ENCODE peak calls at places on chromosomes 4 and X, in eight cellular contexts. Z is fibroblast of lung, A is breast epithelium, V is PC-3, N is osteoblast, C is brain microvascular endothelial cell, P is astrocyte, E is A673. F is an unnamed sample.

GRCh38 chrX:56233682-56234081 is 1.5 kb downstream of the KLF8 start:
- DNase-seq in Z (peak; percentile 17), A (peak; percentile 69), E (peak; percentile 1), P (peak; percentile 0), C (no peak), V (no peak), N (no peak), F (peak; percentile 76)

GRCh38 chr4:86846921-86847320 is 2.3 kb downstream of the SLC10A6 start:
- DNase-seq in P (peak; percentile 41), N (no peak), E (peak; percentile 40), A (no peak), C (no peak), V (no peak), Z (peak; percentile 40), F (no peak)

GRCh38 chrX:138082881-138083280 is 517.0 kb downstream of the ZIC3 start:
- DNase-seq in V (peak; percentile 87), E (no peak), C (no peak), N (no peak), P (no peak), Z (peak; percentile 3), A (no peak), F (no peak)

GRCh38 chrX:107324493-107325310 is 118.3 kb downstream of the DNAAF6 start:
- DNase-seq in P (peak; percentile 12), E (peak; percentile 25), V (peak; percentile 6), N (peak; percentile 77), C (peak; percentile 7), Z (peak; percentile 33), A (no peak), F (peak; percentile 48)

GRCh38 chrX:41002021-41002420 is 83.2 kb upstream of the USP9X start:
- DNase-seq in P (no peak), Z (no peak), E (no peak), C (no peak), N (no peak), A (no peak), V (no peak), F (no peak)

GRCh38 chr4:63717384-63717783 is 691.9 kb downstream of the TECRL start:
- DNase-seq in E (peak; percentile 0), A (no peak), Z (no peak), P (no peak), C (no peak), N (no peak), V (peak; percentile 82), F (no peak)

GRCh38 chr4:15149842-15150592 is 147.7 kb downstream of the CPEB2 start:
- DNase-seq in E (peak; percentile 52), Z (peak; percentile 81), V (peak; percentile 72), A (peak; percentile 57), N (peak; percentile 84), C (peak; percentile 83), P (peak; percentile 64), F (peak; percentile 82)

GRCh38 chr4:138948918-138949317 is 66.7 kb upstream of the NOCT start:
- DNase-seq in N (no peak), V (peak; percentile 49), E (no peak), Z (peak; percentile 19), A (no peak), C (no peak), P (no peak), F (no peak)

GRCh38 chr4:5993876-5994811 is 24.1 kb downstream of the C4orf50 start:
- DNase-seq in Z (no peak), E (no peak), P (no peak), C (no peak), N (no peak), V (no peak), A (no peak), F (no peak)

GRCh38 chrX:2351321-2351720 is 149.5 kb downstream of the DHRSX start:
- DNase-seq in V (peak; percentile 54), Z (peak; percentile 81), C (peak; percentile 83), A (no peak), E (no peak), N (peak; percentile 84), P (peak; percentile 70), F (no peak)

GRCh38 chr4:18103876-18104275 is 82.3 kb upstream of the LCORL start:
- DNase-seq in V (no peak), A (no peak), N (no peak), E (no peak), C (no peak), Z (no peak), P (no peak), F (no peak)

GRCh38 chrX:153379971-153380581 is 21.1 kb downstream of the PNMA6E start:
- DNase-seq in C (no peak), A (no peak), Z (no peak), P (no peak), V (no peak), N (peak; percentile 39), E (peak; percentile 14), F (no peak)

GRCh38 chr4:76156635-76157034 is 8.4 kb upstream of the NUP54 start:
- DNase-seq in E (no peak), A (no peak), N (no peak), C (no peak), V (no peak), P (no peak), Z (no peak), F (no peak)

GRCh38 chrX:118729043-118729652 is 1.7 kb downstream of the IL13RA1 start:
- DNase-seq in E (no peak), N (no peak), P (no peak), A (no peak), V (no peak), Z (no peak), C (no peak), F (no peak)

GRCh38 chrX:19705196-19705769 is 182.1 kb downstream of the SH3KBP1 start:
- DNase-seq in C (no peak), E (no peak), N (peak; percentile 56), A (no peak), P (peak; percentile 30), Z (peak; percentile 46), V (no peak), F (no peak)

GRCh38 chr4:131054489-131055019 is 1958.6 kb downstream of the C4orf33 start:
- DNase-seq in N (no peak), C (no peak), A (no peak), P (no peak), E (no peak), Z (no peak), V (no peak), F (no peak)

GRCh38 chr4:8841678-8842268 is 29.9 kb downstream of the HMX1 start:
- DNase-seq in E (no peak), V (no peak), A (no peak), C (no peak), N (no peak), P (no peak), Z (no peak), F (no peak)

GRCh38 chr4:26788341-26788733 is 72.3 kb upstream of the STIM2 start:
- DNase-seq in A (no peak), P (peak; percentile 10), E (no peak), V (no peak), C (no peak), Z (no peak), N (no peak), F (no peak)

GRCh38 chr4:96698891-96699290 is 859.0 kb downstream of the PDHA2 start:
- DNase-seq in V (no peak), Z (peak; percentile 14), N (no peak), A (no peak), C (no peak), E (peak; percentile 4), P (peak; percentile 10), F (no peak)

GRCh38 chr4:8248091-8248490 is 21.5 kb upstream of the HTRA3 start:
- DNase-seq in Z (no peak), N (peak; percentile 68), A (no peak), P (no peak), V (peak; percentile 68), C (peak; percentile 18), E (no peak), F (no peak)

GRCh38 chr4:55524844-55525571 is 21.7 kb downstream of the CLOCK start:
- DNase-seq in Z (peak; percentile 29), A (no peak), P (peak; percentile 27), E (no peak), C (no peak), V (no peak), N (no peak), F (no peak)

GRCh38 chrX:108439961-108440696 is 491 bp downstream of the COL4A5 start:
- DNase-seq in Z (peak; percentile 49), E (peak; percentile 1), C (no peak), A (no peak), N (no peak), P (no peak), V (no peak), F (peak; percentile 30)

GRCh38 chrX:117808413-117808812 is 308.2 kb downstream of the KLHL13 start:
- DNase-seq in A (no peak), P (no peak), E (no peak), N (peak; percentile 39), V (no peak), C (no peak), Z (no peak), F (no peak)

GRCh38 chr4:166506051-166506450 is 633.0 kb downstream of the TLL1 start:
- DNase-seq in A (no peak), Z (no peak), N (no peak), C (no peak), V (no peak), E (no peak), P (no peak), F (no peak)

GRCh38 chr4:159282944-159283343 is 180.1 kb downstream of the RAPGEF2 start:
- DNase-seq in P (no peak), A (no peak), C (no peak), N (no peak), V (no peak), E (no peak), Z (no peak), F (no peak)

DNA sequence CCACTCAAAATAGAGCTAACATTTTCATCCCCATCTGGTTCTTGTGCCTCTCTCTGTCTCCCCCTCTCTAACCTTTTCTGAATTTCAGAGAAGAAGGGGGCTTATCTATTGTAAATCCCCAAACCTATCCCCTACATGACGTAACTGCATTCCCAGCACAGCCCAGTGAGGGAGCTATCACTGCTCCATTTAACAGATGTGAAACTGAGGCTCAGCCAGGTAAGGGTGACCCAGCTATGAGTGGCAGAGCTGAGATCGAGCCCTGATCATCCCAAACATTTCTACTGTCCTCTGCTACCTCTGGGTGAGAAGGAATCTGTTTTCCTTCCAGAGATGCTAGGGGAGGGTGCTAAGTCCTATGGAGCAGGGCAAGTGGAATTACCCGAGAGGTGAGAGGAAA is 107.5 kb downstream of the SLC2A9 start:
- DNase-seq in Z (no peak), N (no peak), E (no peak), A (no peak), V (no peak), C (no peak), P (no peak), F (no peak)
- TF ChIP-seq CTCF in Z (no peak), N (no peak), E (no peak), A (no peak), V (no peak), C (no peak), P (no peak), F (no peak)

GRCh38 chr4:3208826-3209225 is 40.1 kb upstream of the MSANTD1 start:
- DNase-seq in N (no peak), C (no peak), P (no peak), A (no peak), Z (no peak), E (no peak), V (no peak), F (no peak)
- H3K36me3 ChIP-seq in N (peaks cover 59% of the 10 kb centered on the region), C (peaks cover 47% of the 10 kb centered on the region), P (peaks cover 33% of the 10 kb centered on the region), A (peaks cover 4% of the 10 kb centered on the region), Z (peaks cover 13% of the 10 kb centered on the region), E (peaks cover 34% of the 10 kb centered on the region), V (peaks cover 8% of the 10 kb centered on the region), F (peaks cover 93% of the 10 kb centered on the region)

GRCh38 chr4:41232406-41232805 is 18.1 kb upstream of the APBB2 start:
- DNase-seq in A (no peak), C (peak; percentile 31), V (no peak), E (no peak), P (no peak), N (no peak), Z (no peak), F (no peak)
- TF ChIP-seq CTCF in A (no peak), C (peak; percentile 63), V (no peak), E (peak; percentile 24), P (no peak), N (no peak), Z (no peak), F (peak; percentile 8)

GRCh38 chr4:47535567-47536147 is 50.6 kb downstream of the ATP10D start:
- DNase-seq in N (no peak), C (no peak), A (no peak), E (no peak), V (no peak), Z (no peak), P (no peak), F (no peak)
- H3K36me3 ChIP-seq in N (peaks cover 42% of the 10 kb centered on the region), C (peaks cover 18% of the 10 kb centered on the region), A (no peaks in the 10 kb centered on the region), E (no peaks in the 10 kb centered on the region), V (no peaks in the 10 kb centered on the region), Z (no peaks in the 10 kb centered on the region), P (peaks cover 31% of the 10 kb centered on the region), F (peaks cover 16% of the 10 kb centered on the region)